ENCODE peak calls at places on chromosomes 5 and 9, in six cellular contexts. T, O, Y, J, N and S are unnamed samples.

GRCh38 chr5:139394123-139394653 is 716 bp downstream of the PROB1 start:
- DNase-seq in T (peak), Y (no peak), N (no peak), O (no peak), J (no peak), S (peak)

GRCh38 chr9:28365736-28366135 is 792.5 kb upstream of the C9orf72 start:
- DNase-seq in N (peak), T (no peak), J (no peak), Y (no peak), O (no peak), S (no peak)

GRCh38 chr9:124805186-124805585 is 28.3 kb downstream of the OLFML2A start:
- DNase-seq in Y (no peak), O (no peak), T (no peak), N (no peak), J (no peak), S (no peak)

GRCh38 chr9:32738501-32739172 is 44.7 kb upstream of the TMEM215 start:
- DNase-seq in O (no peak), N (peak), T (no peak), Y (no peak), J (no peak), S (no peak)

GRCh38 chr5:149951138-149951749 is 6.7 kb upstream of the PDE6A start:
- DNase-seq in Y (no peak), N (no peak), T (no peak), J (no peak), O (no peak), S (no peak)

GRCh38 chr5:81187885-81188284 is 45.2 kb upstream of the CKMT2 start:
- DNase-seq in T (peak), Y (no peak), J (no peak), O (no peak), N (no peak), S (no peak)

GRCh38 chr9:109604788-109605187 is 106.7 kb upstream of the PTPN3 start:
- DNase-seq in N (peak), Y (no peak), J (no peak), O (no peak), T (no peak), S (no peak)

GRCh38 chr5:88269222-88269771 is 652 bp upstream of the TMEM161B start:
- DNase-seq in Y (no peak), J (no peak), O (peak), T (no peak), N (peak), S (no peak)

GRCh38 chr5:93019896-93020295 is 561.1 kb downstream of the NR2F1-AS1 start:
- DNase-seq in O (no peak), T (no peak), J (no peak), Y (no peak), N (no peak), S (no peak)

GRCh38 chr9:106310782-106311181 is 552.2 kb upstream of the ZNF462 start:
- DNase-seq in Y (no peak), O (no peak), N (no peak), J (no peak), T (no peak), S (no peak)

GRCh38 chr5:66406761-66407289 is 189.4 kb upstream of the MAST4 start:
- DNase-seq in O (no peak), N (no peak), Y (no peak), T (no peak), J (no peak), S (no peak)

GRCh38 chr5:180343846-180344327 is 9.2 kb downstream of the GFPT2 start:
- DNase-seq in Y (no peak), O (no peak), J (no peak), N (peak), T (no peak), S (no peak)

GRCh38 chr5:58926549-58926948 is 343.7 kb downstream of the RAB3C start:
- DNase-seq in N (no peak), T (no peak), O (no peak), J (no peak), Y (no peak), S (no peak)

GRCh38 chr9:96130970-96131369 is 171.0 kb downstream of the HSD17B3 start:
- DNase-seq in T (no peak), Y (no peak), N (no peak), O (no peak), J (no peak), S (no peak)

GRCh38 chr9:117825609-117826347 is 121.6 kb downstream of the TLR4 start:
- DNase-seq in O (peak), J (no peak), N (no peak), Y (peak), T (no peak), S (no peak)

GRCh38 chr5:155935723-155936122 is 391.2 kb upstream of the SGCD start:
- DNase-seq in N (no peak), J (no peak), O (no peak), T (no peak), Y (no peak), S (no peak)

GRCh38 chr5:156920042-156920860 is 42.8 kb downstream of the TIMD4 start:
- DNase-seq in Y (no peak), N (no peak), O (no peak), J (no peak), T (no peak), S (no peak)

GRCh38 chr9:96382175-96382574 is 1.3 kb downstream of the SLC35D2 start:
- DNase-seq in N (no peak), J (no peak), T (no peak), Y (no peak), O (no peak), S (no peak)

GRCh38 chr5:73118331-73119011 is 1.9 kb upstream of the TMEM171 start:
- DNase-seq in N (no peak), O (peak), T (peak), Y (no peak), J (peak), S (peak)

GRCh38 chr5:75277463-75277862 is 40.8 kb upstream of the ANKRD31 start:
- DNase-seq in Y (no peak), O (no peak), J (no peak), T (peak), N (no peak), S (no peak)

GRCh38 chr5:128536861-128537305 is 1.2 kb downstream of the FBN2 start:
- DNase-seq in Y (no peak), J (no peak), T (no peak), N (no peak), O (no peak), S (no peak)

GRCh38 chr9:15373201-15373530 is 49.5 kb upstream of the SNAPC3 start:
- DNase-seq in O (no peak), J (no peak), T (no peak), N (peak), Y (no peak), S (no peak)

GRCh38 chr5:66850354-66851075 is 254.3 kb downstream of the MAST4 start:
- DNase-seq in Y (no peak), O (no peak), T (no peak), J (no peak), N (no peak), S (no peak)

GRCh38 chr5:96433066-96433447 is at the start of gene PCSK1:
- DNase-seq in N (no peak), T (peak), J (peak), O (no peak), Y (no peak), S (no peak)

GRCh38 chr9:112104401-112104800 is 70.7 kb downstream of the SUSD1 start:
- DNase-seq in N (no peak), J (no peak), Y (no peak), T (no peak), O (no peak), S (no peak)